ENCODE peak calls at places on chromosomes 5 and 9, in ten cellular contexts. B is colonic mucosa; H is left ventricle myocardium inferior; F is A549; L is CD8-positive, alpha-beta memory T cell; S is small intestine; Y is ovary; J is tibial nerve; C is kidney; R is DND-41. I is an unnamed sample. For H3K4me1, the result is how much of the 10 kb centered on the place peaks cover.

GRCh38 chr9:88322906-88323566 is 65.2 kb upstream of the SPIN1 start:
- DNase-seq in B (peak), H (no peak), F (no peak), L (peak), S (peak), Y (no peak), J (no peak), C (no peak), R (peak), I (peak)

GRCh38 chr5:157690690-157691433 is 19.5 kb downstream of the C5orf52 start:
- DNase-seq in B (no peak), H (no peak), F (no peak), L (no peak), S (no peak), Y (no peak), J (no peak), C (no peak), R (no peak), I (no peak)

GRCh38 chr9:137788561-137789294 is 88.9 kb upstream of the CACNA1B start:
- DNase-seq in B (peak), H (no peak), F (no peak), L (no peak), S (peak), Y (peak), J (no peak), C (peak), R (no peak), I (peak)

GRCh38 chr5:94017579-94017978 is 276.2 kb upstream of the POU5F2 start:
- DNase-seq in B (no peak), H (no peak), F (no peak), L (no peak), S (no peak), Y (no peak), J (no peak), C (no peak), R (no peak), I (no peak)

GRCh38 chr9:71783120-71783523 is 14.8 kb upstream of the CEMIP2 start:
- DNase-seq in B (peak), H (no peak), F (no peak), L (peak), S (peak), Y (no peak), J (no peak), C (peak), R (peak), I (peak)

GRCh38 chr9:12166511-12166910 is 526.7 kb upstream of the TYRP1 start:
- DNase-seq in B (no peak), H (no peak), F (no peak), L (no peak), S (no peak), Y (no peak), J (no peak), C (no peak), R (no peak), I (no peak)

GRCh38 chr5:122493776-122494518 is 181.9 kb downstream of the SNCAIP start:
- DNase-seq in B (no peak), H (no peak), F (no peak), L (no peak), S (peak), Y (no peak), J (no peak), C (no peak), R (no peak), I (no peak)

GRCh38 chr9:94110821-94111252 is 26.6 kb downstream of the PTPDC1 start:
- DNase-seq in B (no peak), H (no peak), F (no peak), L (no peak), S (no peak), Y (no peak), J (no peak), C (no peak), R (no peak), I (no peak)

GRCh38 chr5:56625577-56625976 is 189.8 kb upstream of the MAP3K1 start:
- DNase-seq in B (no peak), H (no peak), F (no peak), L (no peak), S (no peak), Y (no peak), J (no peak), C (no peak), R (no peak), I (no peak)

GRCh38 chr5:177447066-177447610 is 524 bp downstream of the PRR7 start:
- DNase-seq in B (peak), H (no peak), F (peak), L (peak), S (no peak), Y (peak), J (no peak), C (peak), R (peak), I (peak)

GRCh38 chr5:179258922-179259730 is 86.1 kb downstream of the ADAMTS2 start:
- DNase-seq in B (peak), H (no peak), F (no peak), L (no peak), S (no peak), Y (peak), J (no peak), C (peak), R (no peak), I (peak)

GRCh38 chr5:90168399-90168798 is 241.2 kb downstream of the CETN3 start:
- DNase-seq in B (no peak), H (no peak), F (no peak), L (no peak), S (no peak), Y (no peak), J (no peak), C (no peak), R (no peak), I (no peak)

GRCh38 chr9:27861887-27862286 is 288.6 kb upstream of the C9orf72 start:
- DNase-seq in B (no peak), H (no peak), F (no peak), L (no peak), S (no peak), Y (no peak), J (no peak), C (no peak), R (no peak), I (no peak)

GRCh38 chr9:34501889-34502425 is 20.8 kb downstream of the ENHO start:
- DNase-seq in B (no peak), H (peak), F (no peak), L (no peak), S (no peak), Y (peak), J (peak), C (no peak), R (no peak), I (peak)

GRCh38 chr9:119221281-119221680 is 148.0 kb downstream of the BRINP1 start:
- DNase-seq in B (no peak), H (no peak), F (no peak), L (no peak), S (no peak), Y (no peak), J (no peak), C (no peak), R (no peak), I (no peak)

GRCh38 chr5:177270653-177271052 is 32.9 kb downstream of the RAB24 start:
- DNase-seq in B (no peak), H (no peak), F (no peak), L (no peak), S (no peak), Y (no peak), J (no peak), C (no peak), R (no peak), I (no peak)

GRCh38 chr5:5229405-5229804 is 89.3 kb downstream of the ADAMTS16 start:
- DNase-seq in B (no peak), H (no peak), F (no peak), L (no peak), S (no peak), Y (no peak), J (no peak), C (no peak), R (no peak), I (no peak)

GRCh38 chr9:34576943-34577634 is 12.4 kb downstream of the CNTFR start:
- DNase-seq in B (no peak), H (no peak), F (no peak), L (no peak), S (no peak), Y (peak), J (no peak), C (no peak), R (no peak), I (no peak)

GRCh38 chr5:173324115-173325001 is 3.9 kb downstream of the STC2 start:
- DNase-seq in B (peak), H (peak), F (no peak), L (no peak), S (peak), Y (peak), J (no peak), C (peak), R (peak), I (peak)

GRCh38 chr5:83937837-83938236 is 217.2 kb upstream of the HAPLN1 start:
- DNase-seq in B (no peak), H (no peak), F (no peak), L (no peak), S (no peak), Y (no peak), J (no peak), C (no peak), R (no peak), I (no peak)
- H3K4me1 ChIP-seq in B (under half), H (under half), F (under half), L (under half), S (under half), Y (under half), J (under half), C (under half), R (under half), I (under half)

DNA sequence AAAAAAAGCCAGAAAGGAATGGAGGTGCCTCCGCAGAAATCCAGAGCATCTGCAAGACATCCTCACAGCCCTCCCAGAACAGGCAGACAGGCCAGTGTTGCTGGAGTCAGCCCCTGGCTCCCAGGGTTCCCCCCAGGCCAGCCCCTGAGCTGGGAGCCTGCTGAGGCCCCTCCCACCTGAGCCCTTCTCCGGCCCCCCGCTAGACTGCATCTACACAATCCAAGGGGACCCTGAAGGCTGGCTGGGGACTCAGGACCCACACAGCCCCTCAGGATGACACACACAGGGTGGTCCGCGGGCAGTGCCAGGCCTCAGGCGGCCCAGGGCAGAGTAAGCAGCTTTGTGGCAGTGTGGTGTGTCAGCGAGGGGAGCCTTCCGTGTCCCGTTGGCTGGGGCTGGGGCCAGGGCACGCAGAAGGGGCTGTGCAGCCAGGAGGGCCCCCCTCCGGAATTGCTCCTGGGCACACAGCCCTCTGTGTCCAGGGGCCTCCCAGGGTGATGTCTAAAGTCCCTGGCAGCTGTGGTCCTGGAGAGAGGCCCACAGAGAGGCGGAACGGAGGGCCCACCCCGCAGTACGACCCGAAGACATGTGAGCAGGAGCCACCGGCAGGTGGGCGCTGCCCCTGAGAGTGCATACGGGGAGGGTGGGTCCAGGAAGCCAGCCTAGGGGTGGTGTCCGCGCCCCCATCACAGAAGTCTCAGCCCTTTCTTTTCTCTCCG is 2.9 kb downstream of the TMEM250 start:
- DNase-seq in B (no peak), H (no peak), F (no peak), L (no peak), S (no peak), Y (no peak), J (no peak), C (no peak), R (no peak), I (no peak)
- H3K4me1 ChIP-seq in B (under half), H (under half), F (under half), L (half or more), S (under half), Y (under half), J (under half), C (under half), R (under half), I (under half)

DNA sequence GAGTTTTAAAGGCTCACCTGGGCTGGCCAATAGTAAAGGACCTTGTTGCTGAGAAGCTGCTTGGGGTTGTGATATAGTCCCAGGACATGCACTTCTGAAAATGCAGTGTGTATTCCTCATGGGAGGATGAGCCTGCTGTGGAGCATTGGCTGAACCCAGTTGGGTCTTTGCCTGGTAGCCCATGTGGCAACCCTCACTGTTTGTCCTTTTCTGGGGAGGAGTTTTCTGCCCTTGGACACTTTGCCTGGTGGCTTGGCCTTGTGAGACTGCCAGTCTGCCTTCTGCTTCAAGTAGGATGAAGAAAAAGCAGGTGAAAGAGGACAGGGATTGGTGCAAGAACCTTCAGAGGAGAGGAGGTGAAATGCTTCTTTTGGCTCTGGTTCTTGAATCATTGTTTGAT is 4.0 kb downstream of the TENT4A start:
- DNase-seq in B (peak), H (no peak), F (no peak), L (no peak), S (no peak), Y (no peak), J (no peak), C (no peak), R (no peak), I (no peak)
- H3K4me1 ChIP-seq in B (under half), H (half or more), F (under half), L (half or more), S (under half), Y (under half), J (under half), C (under half), R (half or more), I (under half)

DNA sequence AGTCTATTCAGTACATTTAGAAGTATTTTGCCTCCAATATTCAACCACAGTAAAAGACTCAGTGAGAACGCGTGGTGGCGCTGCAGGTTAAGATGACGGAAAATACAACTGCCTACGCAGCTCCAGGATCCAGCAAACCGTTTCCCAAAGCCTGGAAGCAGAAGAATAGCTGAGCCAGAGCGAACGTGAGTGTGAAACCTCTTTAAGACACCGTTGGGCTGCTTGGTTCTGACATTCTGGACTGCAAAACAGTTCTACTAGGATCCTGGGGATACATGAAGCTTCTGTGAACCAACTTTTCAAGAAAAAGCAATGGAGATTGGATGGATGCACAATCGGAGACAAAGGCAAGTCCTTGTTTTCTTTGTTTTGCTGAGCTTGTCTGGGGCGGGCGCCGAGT is at the start of gene PCDHB16:
- DNase-seq in B (no peak), H (no peak), F (no peak), L (no peak), S (no peak), Y (peak), J (peak), C (peak), R (no peak), I (no peak)
- H3K4me1 ChIP-seq in B (under half), H (under half), F (under half), L (under half), S (under half), Y (under half), J (under half), C (under half), R (under half), I (under half)

DNA sequence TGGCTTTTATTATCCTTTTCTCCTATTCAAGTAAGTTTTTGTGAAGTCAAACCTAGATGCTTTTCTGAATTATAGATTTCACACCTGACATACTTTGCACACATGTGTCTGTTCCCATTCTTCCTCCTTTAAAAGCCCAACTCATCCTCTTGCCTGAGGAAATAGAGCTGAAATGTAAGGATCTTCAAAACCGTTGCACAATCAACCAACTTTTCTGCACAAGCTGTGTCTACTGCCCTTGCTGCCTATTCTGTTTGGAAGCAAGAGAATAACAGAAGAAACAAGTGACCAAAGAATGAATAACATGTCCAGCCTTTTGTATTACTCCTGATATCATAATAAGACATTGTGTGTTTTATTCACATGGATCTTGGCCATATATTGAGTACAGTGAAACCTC is 95.1 kb upstream of the ITGA1 start:
- DNase-seq in B (no peak), H (no peak), F (no peak), L (no peak), S (no peak), Y (no peak), J (no peak), C (no peak), R (no peak), I (no peak)
- H3K4me1 ChIP-seq in B (under half), H (half or more), F (under half), L (under half), S (under half), Y (under half), J (under half), C (under half), R (under half), I (under half)

DNA sequence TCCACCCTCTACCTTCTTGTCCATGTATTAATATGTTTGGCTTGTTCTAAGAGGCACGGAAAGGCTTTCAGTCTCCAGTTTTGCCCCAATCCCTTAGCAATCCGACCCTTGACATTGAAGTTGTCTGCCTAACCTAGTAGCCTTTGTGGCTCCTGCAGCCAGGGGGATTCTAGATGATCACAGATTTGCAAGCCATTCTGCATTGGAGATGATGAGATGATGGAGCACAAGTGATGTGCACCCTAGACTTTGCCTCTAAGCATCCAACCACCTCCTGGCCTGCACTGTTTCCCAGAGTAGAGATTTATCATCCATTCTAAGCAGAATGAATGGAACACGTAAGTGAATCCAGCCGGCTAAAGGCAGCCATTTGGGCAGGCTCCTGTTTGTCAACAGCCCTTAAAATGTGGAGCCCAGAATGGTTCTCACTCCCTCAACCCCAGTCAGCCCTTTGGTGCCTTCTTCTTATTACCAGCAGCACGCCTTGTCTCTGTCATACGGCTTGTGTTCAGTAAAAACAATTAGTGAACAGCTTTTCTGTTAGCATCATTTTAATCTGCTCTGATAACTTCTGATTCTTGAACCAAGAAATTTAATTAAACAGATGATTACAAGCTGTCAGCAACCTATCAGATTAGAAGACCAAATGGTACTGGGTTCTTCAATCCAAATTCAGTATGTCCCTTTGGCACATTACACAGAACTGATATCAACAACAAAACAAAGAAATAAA is 5.7 kb upstream of the TRAF1 start:
- DNase-seq in B (no peak), H (no peak), F (no peak), L (no peak), S (no peak), Y (no peak), J (no peak), C (no peak), R (no peak), I (no peak)
- H3K4me1 ChIP-seq in B (under half), H (half or more), F (under half), L (half or more), S (under half), Y (under half), J (under half), C (under half), R (half or more), I (under half)